ENCODE peak calls at places on chromosomes 7 and 10, in four cellular contexts. X is MM.1S; F is CD8-positive, alpha-beta T cell; I is ovary. S is an unnamed sample.

GRCh38 chr10:33179056-33179455 is 155.4 kb downstream of the NRP1 start:
- DNase-seq in I (no peak), F (no peak), X (no peak), S (no peak)

GRCh38 chr7:80131675-80132435 is 2.8 kb upstream of the GNAI1 start:
- DNase-seq in F (no peak), I (no peak), X (no peak), S (no peak)

GRCh38 chr10:122140941-122141623 is 130.0 kb upstream of the BTBD16 start:
- DNase-seq in X (no peak), F (no peak), I (peak), S (no peak)

GRCh38 chr7:124764847-124765400 is 668 bp downstream of the GPR37 start:
- DNase-seq in F (no peak), I (no peak), X (peak), S (no peak)

GRCh38 chr10:125192005-125192404 is 31.6 kb upstream of the CTBP2 start:
- DNase-seq in I (no peak), X (no peak), F (no peak), S (no peak)

GRCh38 chr7:2231992-2232765 is 566 bp downstream of the MAD1L1 start:
- DNase-seq in X (peak), I (peak), F (peak), S (no peak)

GRCh38 chr10:44897049-44897448 is 14.1 kb upstream of the TMEM72 start:
- DNase-seq in X (peak), I (no peak), F (no peak), S (no peak)

GRCh38 chr7:94630855-94631254 is 25.1 kb downstream of the SGCE start:
- DNase-seq in X (no peak), I (no peak), F (no peak), S (no peak)

GRCh38 chr7:159027803-159028455 is 116.7 kb downstream of the VIPR2 start:
- DNase-seq in X (no peak), F (peak), I (peak), S (no peak)

GRCh38 chr10:6619663-6620062 is 39.6 kb upstream of the PRKCQ start:
- DNase-seq in F (no peak), I (no peak), X (no peak), S (no peak)

GRCh38 chr10:123148414-123149161 is 652 bp downstream of the HMX2 start:
- DNase-seq in I (no peak), F (no peak), X (no peak), S (no peak)

GRCh38 chr10:94963901-94964300 is 25.4 kb downstream of the CYP2C9 start:
- DNase-seq in F (no peak), X (peak), I (no peak), S (peak)

GRCh38 chr10:17029581-17030271 is 99.9 kb downstream of the CUBN start:
- DNase-seq in F (peak), X (peak), I (peak), S (no peak)

GRCh38 chr7:105346138-105346537 is 42.6 kb downstream of the SRPK2 start:
- DNase-seq in F (no peak), X (no peak), I (no peak), S (no peak)

GRCh38 chr10:132387723-132388210 is 9.2 kb upstream of the PWWP2B start:
- DNase-seq in F (peak), I (peak), X (no peak), S (no peak)

GRCh38 chr7:135801045-135801693 is 52.6 kb upstream of the FAM180A start:
- DNase-seq in F (no peak), X (peak), I (no peak), S (peak)

DNA sequence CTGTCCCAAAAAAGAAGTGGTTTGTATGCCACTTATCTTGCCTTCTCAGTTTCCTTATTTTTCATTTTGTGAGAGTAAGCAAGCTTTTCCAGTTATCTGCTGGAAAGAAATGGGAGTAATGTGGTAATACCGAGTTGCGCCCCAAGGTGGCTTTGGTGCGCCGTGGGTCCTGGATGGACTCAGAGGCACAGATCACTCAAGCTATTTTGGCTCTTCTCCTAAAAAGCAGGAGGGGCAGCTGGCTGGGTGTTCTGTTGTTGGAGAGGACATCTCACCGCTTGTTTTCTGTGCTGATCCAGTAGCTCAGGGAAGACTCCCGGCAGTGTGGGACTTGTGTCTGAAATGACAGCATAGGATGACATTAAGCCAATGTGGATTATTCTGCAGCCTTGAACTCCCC is 16.4 kb downstream of the PRKRIP1 start:
- DNase-seq in X (peak), I (no peak), F (peak), S (no peak)
- TF ChIP-seq CTCF in X (peak), I (no peak), F (peak), S (peak)

DNA sequence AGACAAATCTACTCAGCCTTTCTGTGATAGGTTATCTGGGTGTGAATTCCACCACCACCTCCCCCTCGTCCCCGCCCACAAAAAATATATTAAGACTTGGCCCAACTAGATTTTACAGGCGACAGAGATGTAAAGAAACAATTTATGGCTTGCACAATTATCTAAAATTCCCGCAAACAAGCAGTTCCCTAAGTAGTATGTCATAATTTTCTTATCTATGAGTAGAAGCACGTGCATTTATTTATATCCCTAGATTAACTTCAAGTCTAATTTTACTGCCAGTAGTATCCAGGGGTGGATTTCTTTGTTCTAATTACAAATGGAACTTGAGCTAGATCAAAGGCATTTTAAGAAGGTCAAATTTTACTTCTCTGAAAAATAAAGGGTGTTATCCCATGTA is 1.7 kb downstream of the TSPAN12 start:
- DNase-seq in X (no peak), F (no peak), I (no peak), S (no peak)
- H3K4me3 ChIP-seq in X (peak), F (no peak), I (no peak), S (peak)

DNA sequence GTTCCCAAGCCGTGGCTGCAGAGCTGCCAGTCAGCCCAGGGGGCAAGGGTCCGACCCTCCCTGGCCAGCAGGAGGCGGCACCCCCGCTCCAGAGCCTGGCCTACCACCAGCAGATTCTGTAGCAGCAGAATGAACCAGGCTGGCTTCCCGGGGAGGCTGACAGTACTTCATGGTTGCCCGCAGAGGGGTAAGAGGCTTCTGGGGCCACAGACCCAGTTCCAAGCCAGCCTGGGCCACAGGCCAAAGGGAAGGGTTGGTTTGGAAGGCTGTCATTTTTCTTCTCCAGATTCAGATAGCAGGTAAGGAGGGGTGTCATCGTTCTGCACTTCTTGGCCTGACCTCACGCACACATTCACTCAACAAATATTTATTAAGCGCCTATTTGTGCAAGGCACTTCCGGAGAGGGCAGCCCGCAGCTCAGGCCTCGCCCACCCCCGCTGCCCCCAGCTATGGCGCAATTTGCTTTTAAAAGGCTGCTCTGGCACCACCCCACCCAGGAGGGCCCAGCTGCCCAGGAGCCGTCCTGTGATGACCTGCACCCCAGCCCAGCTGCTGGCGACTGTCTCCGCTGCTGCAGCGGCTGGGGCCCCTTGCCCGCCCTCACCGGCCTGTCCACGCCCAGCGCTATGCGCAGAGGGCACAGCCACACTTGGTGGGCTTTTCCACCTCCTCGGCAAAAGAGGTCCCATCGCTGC is 168.5 kb downstream of the LCOR start:
- DNase-seq in I (no peak), F (no peak), X (no peak), S (no peak)
- TF ChIP-seq CTCF in I (no peak), F (no peak), X (no peak), S (no peak)

GRCh38 chr10:12513775-12514663 is 164.7 kb downstream of the CAMK1D start:
- DNase-seq in X (no peak), I (no peak), F (peak), S (no peak)
- H3K4me3 ChIP-seq in X (no peak), I (no peak), F (no peak), S (no peak)

GRCh38 chr10:63429280-63429679 is 36.5 kb downstream of the JMJD1C start:
- DNase-seq in X (no peak), F (no peak), I (no peak), S (no peak)

GRCh38 chr10:63427013-63427412 is 38.8 kb downstream of the JMJD1C start:
- DNase-seq in F (no peak), I (no peak), X (no peak), S (no peak)

GRCh38 chr10:63423489-63423888 is 42.3 kb downstream of the JMJD1C start:
- DNase-seq in F (no peak), X (no peak), I (no peak), S (no peak)

GRCh38 chr10:63424576-63424975 is 41.2 kb downstream of the JMJD1C start:
- DNase-seq in I (no peak), X (no peak), F (no peak), S (no peak)

GRCh38 chr10:63425512-63425911 is 40.3 kb downstream of the JMJD1C start:
- DNase-seq in I (no peak), F (no peak), X (no peak), S (no peak)
- TF ChIP-seq CTCF in I (no peak), F (no peak), X (no peak), S (no peak)

DNA sequence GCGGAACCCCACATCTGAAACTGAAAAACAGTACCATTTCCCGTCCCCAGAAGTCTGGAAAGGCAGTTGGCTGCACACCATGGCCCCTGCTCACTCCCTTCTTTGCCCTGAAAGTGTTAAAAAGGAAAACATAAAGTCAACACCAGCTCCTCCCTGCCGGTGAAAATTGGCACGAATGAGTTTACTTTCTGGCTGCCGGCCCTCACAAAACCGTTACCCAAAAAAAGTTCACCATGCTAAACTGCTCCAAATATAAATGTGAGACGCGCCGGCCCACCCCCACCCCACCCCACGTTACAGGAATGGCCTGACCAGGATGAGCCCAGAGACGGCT is 1.2 kb downstream of the DIP2C start:
- DNase-seq in X (no peak), I (no peak), F (no peak), S (no peak)
- H3K4me3 ChIP-seq in X (no peak), I (peak), F (no peak), S (no peak)

GRCh38 chr7:1011297-1012003 is 28.5 kb downstream of the CYP2W1 start:
- DNase-seq in I (no peak), F (no peak), X (no peak), S (no peak)
- TF ChIP-seq CTCF in I (no peak), F (no peak), X (no peak), S (no peak)

DNA sequence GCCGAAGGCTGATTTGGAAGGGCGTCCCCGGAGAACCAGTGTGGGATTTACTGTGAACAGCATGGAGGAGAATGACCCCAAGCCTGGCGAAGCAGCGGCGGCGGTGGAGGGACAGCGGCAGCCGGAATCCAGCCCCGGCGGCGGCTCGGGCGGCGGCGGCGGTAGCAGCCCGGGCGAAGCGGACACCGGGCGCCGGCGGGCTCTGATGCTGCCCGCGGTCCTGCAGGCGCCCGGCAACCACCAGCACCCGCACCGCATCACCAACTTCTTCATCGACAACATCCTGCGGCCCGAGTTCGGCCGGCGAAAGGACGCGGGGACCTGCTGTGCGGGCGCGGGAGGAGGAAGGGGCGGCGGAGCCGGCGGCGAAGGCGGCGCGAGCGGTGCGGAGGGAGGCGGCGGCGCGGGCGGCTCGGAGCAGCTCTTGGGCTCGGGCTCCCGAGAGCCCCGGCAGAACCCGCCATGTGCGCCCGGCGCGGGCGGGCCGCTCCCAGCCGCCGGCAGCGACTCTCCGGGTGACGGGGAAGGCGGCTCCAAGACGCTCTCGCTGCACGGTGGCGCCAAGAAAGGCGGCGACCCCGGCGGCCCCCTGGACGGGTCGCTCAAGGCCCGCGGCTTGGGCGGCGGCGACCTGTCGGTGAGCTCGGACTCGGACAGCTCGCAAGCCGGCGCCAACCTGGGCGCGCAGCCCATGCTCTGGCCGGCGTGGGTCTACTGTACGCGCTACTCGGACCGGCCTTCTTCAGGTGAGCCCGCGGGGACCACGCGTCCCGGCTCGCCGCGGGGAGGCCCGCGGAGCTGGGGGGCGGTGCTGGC is 596 bp downstream of the EN2 start:
- DNase-seq in I (no peak), X (no peak), F (no peak), S (no peak)
- H3K4me3 ChIP-seq in I (peak), X (no peak), F (peak), S (no peak)

GRCh38 chr7:116863168-116863670 is 832 bp downstream of the CAPZA2 start:
- DNase-seq in X (no peak), F (no peak), I (peak), S (no peak)
- TF ChIP-seq CTCF in X (peak), F (no peak), I (no peak), S (no peak)

S was measured in GM12864.